ENCODE peak calls at places on chromosomes 1 and 21, in five cellular contexts. A is K562, Q is Panc1, N is cardiac muscle cell, I is OCI-LY7. J is an unnamed sample.

GRCh38 chr1:8873506-8874229 is 4.8 kb downstream of the ENO1 start:
- DNase-seq in N (peak; percentile 98), I (no peak), Q (peak; percentile 97), A (peak; percentile 92), J (peak; percentile 91)

GRCh38 chr1:161082996-161083742 is 6.2 kb downstream of the NECTIN4 start:
- DNase-seq in A (peak; percentile 83), I (no peak), Q (peak; percentile 73), N (peak; percentile 94), J (peak; percentile 89)

GRCh38 chr1:11528636-11529121 is 49.7 kb downstream of the DISP3 start:
- DNase-seq in Q (no peak), A (no peak), I (no peak), N (no peak), J (no peak)

GRCh38 chr1:204080163-204080903 is 7.4 kb downstream of the SOX13 start:
- DNase-seq in Q (no peak), A (peak; percentile 60), N (peak; percentile 96), I (no peak), J (peak; percentile 96)

GRCh38 chr1:30603081-30603858 is 120.1 kb downstream of the MATN1 start:
- DNase-seq in A (no peak), Q (no peak), I (no peak), N (no peak), J (peak; percentile 21)

GRCh38 chr1:63780541-63780940 is 6.7 kb downstream of the ROR1 start:
- DNase-seq in A (no peak), I (no peak), N (no peak), Q (no peak), J (no peak)

GRCh38 chr1:174297351-174297750 is 138.0 kb downstream of the RABGAP1L start:
- DNase-seq in A (no peak), I (no peak), N (no peak), Q (no peak), J (no peak)

GRCh38 chr1:56137090-56137489 is 442.3 kb downstream of the PLPP3 start:
- DNase-seq in Q (no peak), N (peak; percentile 1), I (no peak), A (no peak), J (no peak)

GRCh38 chr21:33854604-33855003 is 61.0 kb downstream of the ATP5PO start:
- DNase-seq in N (peak; percentile 19), Q (peak; percentile 7), A (peak; percentile 24), I (no peak), J (no peak)

GRCh38 chr1:172135923-172136610 is 284.4 kb upstream of the C1orf105 start:
- DNase-seq in A (no peak), N (peak; percentile 85), I (no peak), Q (peak; percentile 57), J (no peak)

GRCh38 chr1:234768569-234769283 is 158.7 kb upstream of the IRF2BP2 start:
- DNase-seq in I (no peak), Q (no peak), A (no peak), N (no peak), J (no peak)

GRCh38 chr1:234770031-234770795 is 160.2 kb upstream of the IRF2BP2 start:
- DNase-seq in A (no peak), N (no peak), I (no peak), Q (no peak), J (peak; percentile 66)

GRCh38 chr1:234769284-234769998 is 159.5 kb upstream of the IRF2BP2 start:
- DNase-seq in Q (no peak), N (no peak), A (no peak), I (no peak), J (no peak)

GRCh38 chr1:234765672-234766071 is 155.7 kb upstream of the IRF2BP2 start:
- DNase-seq in Q (no peak), N (no peak), I (no peak), A (no peak), J (no peak)

GRCh38 chr1:234768171-234768568 is 158.2 kb upstream of the IRF2BP2 start:
- DNase-seq in Q (no peak), A (no peak), N (no peak), I (no peak), J (no peak)
- H3K27ac ChIP-seq in Q (peak overlapping the region; percentile 99), A (no peak overlapping the region), N (no peak overlapping the region), I (no peak overlapping the region), J (no peak overlapping the region)

DNA sequence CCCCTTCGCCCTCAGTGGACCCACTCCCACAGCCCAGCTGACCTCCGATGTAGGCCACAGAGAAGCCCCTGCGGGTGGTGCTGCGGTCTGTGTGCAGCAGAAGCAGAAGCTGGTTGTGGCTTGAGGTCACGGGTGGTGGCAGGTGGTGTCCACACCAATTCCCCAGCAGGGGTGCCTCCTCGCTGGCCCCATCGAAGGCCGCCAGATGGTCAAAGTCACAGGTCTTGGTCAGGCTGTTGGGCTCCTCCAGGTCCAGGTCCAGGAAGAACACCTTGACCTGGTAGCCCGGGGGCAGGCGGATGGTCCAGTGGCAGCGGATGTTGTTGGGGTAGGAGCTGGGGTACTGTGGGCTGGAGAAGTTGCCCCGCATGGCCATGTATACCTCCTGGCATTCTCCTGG is 13.1 kb downstream of the CDCP2 start:
- DNase-seq in I (no peak), A (no peak), N (no peak), Q (no peak), J (no peak)
- TF ChIP-seq CTCF in I (no peak), A (no peak), N (no peak), Q (no peak), J (no peak)

GRCh38 chr1:214514819-214515383 is 36.5 kb downstream of the PTPN14 start:
- DNase-seq in A (no peak), I (no peak), Q (no peak), N (no peak), J (no peak)
- H3K27ac ChIP-seq in A (no peak overlapping the region), I (no peak overlapping the region), Q (peak overlapping the region; percentile 93), N (no peak overlapping the region), J (no peak overlapping the region)

GRCh38 chr1:45521413-45522323 is at the start of gene PRDX1:
- DNase-seq in A (peak; percentile 99), N (peak; percentile 96), Q (peak; percentile 84), I (peak; percentile 95), J (peak; percentile 99)
- TF ChIP-seq CTCF in A (peak; percentile 39), N (peak; percentile 13), Q (no peak), I (peak; percentile 30), J (no peak)

GRCh38 chr1:6922096-6922931 is 137.1 kb downstream of the CAMTA1 start:
- DNase-seq in I (no peak), A (no peak), N (peak; percentile 85), Q (no peak), J (no peak)
- H3K27ac ChIP-seq in I (no peak overlapping the region), A (no peak overlapping the region), N (no peak overlapping the region), Q (no peak overlapping the region), J (peak overlapping the region; percentile 6)

GRCh38 chr1:209513226-209513625 is 70.3 kb upstream of the CAMK1G start:
- DNase-seq in I (peak; percentile 21), N (peak; percentile 58), A (peak; percentile 49), Q (peak; percentile 10), J (no peak)
- TF ChIP-seq CTCF in I (peak; percentile 71), N (peak; percentile 68), A (peak; percentile 78), Q (peak; percentile 61), J (no peak)

DNA sequence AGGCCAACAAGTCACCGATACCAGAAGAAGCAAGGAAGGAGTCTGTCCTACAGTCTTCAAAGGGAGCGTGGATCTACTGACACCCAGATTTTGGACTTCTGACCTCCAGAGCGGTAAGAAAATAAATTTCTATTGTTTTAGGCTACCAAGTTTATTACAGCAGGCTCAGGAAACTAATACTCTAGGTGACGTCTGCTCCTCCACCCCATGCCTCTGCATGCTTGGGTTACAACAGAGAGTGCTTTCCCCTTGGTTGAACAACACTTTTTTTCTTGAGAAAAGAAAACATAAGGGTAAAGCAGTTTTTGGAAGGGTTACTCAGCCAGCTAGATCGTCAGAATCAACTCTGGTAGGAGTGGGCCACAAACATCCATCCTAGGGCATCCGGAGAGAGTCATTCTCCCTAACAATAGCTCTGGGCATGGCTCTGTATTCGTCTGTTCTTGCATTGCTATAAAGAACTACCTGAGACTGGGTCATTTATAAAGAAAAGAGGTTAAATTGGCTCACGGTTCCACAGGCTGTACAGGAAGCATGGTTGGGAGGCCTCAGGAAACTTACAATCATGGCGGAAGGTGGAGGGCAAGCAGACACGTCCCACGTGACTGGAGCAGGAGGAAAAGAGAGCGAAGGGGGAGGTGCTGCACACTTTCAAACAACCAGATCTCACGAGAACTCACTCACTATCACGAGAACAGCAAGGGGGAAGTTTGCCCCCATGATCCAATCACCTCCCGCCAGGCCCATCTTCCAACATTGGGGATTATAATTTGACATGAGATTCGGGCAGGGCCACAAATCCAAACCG is 22.2 kb upstream of the DNAJC11 start:
- DNase-seq in A (peak; percentile 41), I (no peak), Q (no peak), N (peak; percentile 7), J (no peak)
- H3K27ac ChIP-seq in A (no peak overlapping the region), I (no peak overlapping the region), Q (no peak overlapping the region), N (no peak overlapping the region), J (no peak overlapping the region)

J was measured in coronary artery.